ENCODE peak calls at places on chromosomes 7 and 10, in five cellular contexts. One of them, this sample, is unnamed.
A peak's percentile ranks its signal among the peaks of the same experiment; 100 is the strongest.

GRCh38 chr7:47968852-47969774 is 10.3 kb downstream of the HUS1 start:
- DNase-seq in NCI-H1105 treated with DMSO at 0.1 percent for 48 hours: peak; percentile 47
- DNase-seq in HL-60: peak; percentile 23
- DNase-seq in KBM-7: peak; percentile 62
- DNase-seq in stimulated activated CD8-positive, alpha-beta memory T cell treated with anti-CD3 and anti-CD28 coated beads, Interleukin-4, amount 100 ng/mL, for 4 hours: no peak
- DNase-seq in this sample: peak; percentile 80

GRCh38 chr10:63749915-63750314 is 228.7 kb downstream of the REEP3 start:
- DNase-seq in KBM-7: no peak
- DNase-seq in NCI-H1105 treated with DMSO at 0.1 percent for 48 hours: no peak
- DNase-seq in stimulated activated CD8-positive, alpha-beta memory T cell treated with anti-CD3 and anti-CD28 coated beads, Interleukin-4, amount 100 ng/mL, for 4 hours: no peak
- DNase-seq in HL-60: no peak
- DNase-seq in this sample: no peak

GRCh38 chr10:77635402-77636227 is 2.0 kb downstream of the KCNMA1 start:
- DNase-seq in stimulated activated CD8-positive, alpha-beta memory T cell treated with anti-CD3 and anti-CD28 coated beads, Interleukin-4, amount 100 ng/mL, for 4 hours: no peak
- DNase-seq in HL-60: no peak
- DNase-seq in KBM-7: no peak
- DNase-seq in NCI-H1105 treated with DMSO at 0.1 percent for 48 hours: no peak
- DNase-seq in this sample: no peak

GRCh38 chr10:70970830-70971229 is 82.5 kb upstream of the PCBD1 start:
- DNase-seq in stimulated activated CD8-positive, alpha-beta memory T cell treated with anti-CD3 and anti-CD28 coated beads, Interleukin-4, amount 100 ng/mL, for 4 hours: no peak
- DNase-seq in NCI-H1105 treated with DMSO at 0.1 percent for 48 hours: no peak
- DNase-seq in HL-60: no peak
- DNase-seq in KBM-7: no peak
- DNase-seq in this sample: no peak

GRCh38 chr10:12314836-12315235 is 34.5 kb upstream of the CAMK1D start:
- DNase-seq in HL-60: no peak
- DNase-seq in stimulated activated CD8-positive, alpha-beta memory T cell treated with anti-CD3 and anti-CD28 coated beads, Interleukin-4, amount 100 ng/mL, for 4 hours: no peak
- DNase-seq in KBM-7: no peak
- DNase-seq in NCI-H1105 treated with DMSO at 0.1 percent for 48 hours: no peak
- DNase-seq in this sample: no peak

GRCh38 chr7:23210502-23210901 is 28.7 kb downstream of the NUP42 start:
- DNase-seq in stimulated activated CD8-positive, alpha-beta memory T cell treated with anti-CD3 and anti-CD28 coated beads, Interleukin-4, amount 100 ng/mL, for 4 hours: no peak
- DNase-seq in HL-60: peak; percentile 78
- DNase-seq in KBM-7: no peak
- DNase-seq in NCI-H1105 treated with DMSO at 0.1 percent for 48 hours: no peak
- DNase-seq in this sample: no peak

GRCh38 chr10:117931078-117931477 is 115.7 kb downstream of the RAB11FIP2 start:
- DNase-seq in KBM-7: no peak
- DNase-seq in HL-60: no peak
- DNase-seq in NCI-H1105 treated with DMSO at 0.1 percent for 48 hours: no peak
- DNase-seq in stimulated activated CD8-positive, alpha-beta memory T cell treated with anti-CD3 and anti-CD28 coated beads, Interleukin-4, amount 100 ng/mL, for 4 hours: no peak
- DNase-seq in this sample: no peak

GRCh38 chr10:93995598-93996271 is 2.0 kb downstream of the PLCE1 start:
- DNase-seq in HL-60: no peak
- DNase-seq in NCI-H1105 treated with DMSO at 0.1 percent for 48 hours: no peak
- DNase-seq in stimulated activated CD8-positive, alpha-beta memory T cell treated with anti-CD3 and anti-CD28 coated beads, Interleukin-4, amount 100 ng/mL, for 4 hours: no peak
- DNase-seq in KBM-7: no peak
- DNase-seq in this sample: peak; percentile 69

GRCh38 chr10:17023386-17024298 is 106.0 kb downstream of the CUBN start:
- DNase-seq in HL-60: peak; percentile 54
- DNase-seq in NCI-H1105 treated with DMSO at 0.1 percent for 48 hours: no peak
- DNase-seq in KBM-7: peak; percentile 91
- DNase-seq in stimulated activated CD8-positive, alpha-beta memory T cell treated with anti-CD3 and anti-CD28 coated beads, Interleukin-4, amount 100 ng/mL, for 4 hours: peak; percentile 67
- DNase-seq in this sample: peak; percentile 88

GRCh38 chr7:12674861-12675260 is 12.6 kb upstream of the ARL4A start:
- DNase-seq in NCI-H1105 treated with DMSO at 0.1 percent for 48 hours: no peak
- DNase-seq in KBM-7: peak; percentile 62
- DNase-seq in stimulated activated CD8-positive, alpha-beta memory T cell treated with anti-CD3 and anti-CD28 coated beads, Interleukin-4, amount 100 ng/mL, for 4 hours: no peak
- DNase-seq in HL-60: peak; percentile 45
- DNase-seq in this sample: peak; percentile 69

GRCh38 chr7:51706851-51707250 is 390.2 kb upstream of the COBL start:
- DNase-seq in NCI-H1105 treated with DMSO at 0.1 percent for 48 hours: no peak
- DNase-seq in HL-60: no peak
- DNase-seq in stimulated activated CD8-positive, alpha-beta memory T cell treated with anti-CD3 and anti-CD28 coated beads, Interleukin-4, amount 100 ng/mL, for 4 hours: no peak
- DNase-seq in KBM-7: no peak
- DNase-seq in this sample: no peak

GRCh38 chr10:129704786-129705525 is 237.9 kb downstream of the MGMT start:
- DNase-seq in NCI-H1105 treated with DMSO at 0.1 percent for 48 hours: no peak
- DNase-seq in stimulated activated CD8-positive, alpha-beta memory T cell treated with anti-CD3 and anti-CD28 coated beads, Interleukin-4, amount 100 ng/mL, for 4 hours: no peak
- DNase-seq in HL-60: no peak
- DNase-seq in KBM-7: no peak
- DNase-seq in this sample: no peak

GRCh38 chr7:7719235-7719634 is 828 bp upstream of the RPA3 start:
- DNase-seq in HL-60: peak; percentile 29
- DNase-seq in NCI-H1105 treated with DMSO at 0.1 percent for 48 hours: peak; percentile 99
- DNase-seq in stimulated activated CD8-positive, alpha-beta memory T cell treated with anti-CD3 and anti-CD28 coated beads, Interleukin-4, amount 100 ng/mL, for 4 hours: peak; percentile 13
- DNase-seq in KBM-7: peak; percentile 18
- DNase-seq in this sample: no peak

GRCh38 chr10:47008769-47009168 is 97.5 kb downstream of the PTPN20 start:
- DNase-seq in HL-60: no peak
- DNase-seq in NCI-H1105 treated with DMSO at 0.1 percent for 48 hours: no peak
- DNase-seq in stimulated activated CD8-positive, alpha-beta memory T cell treated with anti-CD3 and anti-CD28 coated beads, Interleukin-4, amount 100 ng/mL, for 4 hours: no peak
- DNase-seq in KBM-7: no peak
- DNase-seq in this sample: no peak

GRCh38 chr7:21915140-21915539 is 30.6 kb downstream of the CDCA7L start:
- DNase-seq in NCI-H1105 treated with DMSO at 0.1 percent for 48 hours: no peak
- DNase-seq in stimulated activated CD8-positive, alpha-beta memory T cell treated with anti-CD3 and anti-CD28 coated beads, Interleukin-4, amount 100 ng/mL, for 4 hours: no peak
- DNase-seq in HL-60: no peak
- DNase-seq in KBM-7: no peak
- DNase-seq in this sample: no peak

GRCh38 chr10:14362098-14362497 is 31.4 kb upstream of the FRMD4A start:
- DNase-seq in HL-60: no peak
- DNase-seq in NCI-H1105 treated with DMSO at 0.1 percent for 48 hours: no peak
- DNase-seq in stimulated activated CD8-positive, alpha-beta memory T cell treated with anti-CD3 and anti-CD28 coated beads, Interleukin-4, amount 100 ng/mL, for 4 hours: no peak
- DNase-seq in KBM-7: no peak
- DNase-seq in this sample: no peak

GRCh38 chr10:819326-819725 is 112.2 kb downstream of the LARP4B start:
- DNase-seq in HL-60: no peak
- DNase-seq in NCI-H1105 treated with DMSO at 0.1 percent for 48 hours: no peak
- DNase-seq in stimulated activated CD8-positive, alpha-beta memory T cell treated with anti-CD3 and anti-CD28 coated beads, Interleukin-4, amount 100 ng/mL, for 4 hours: no peak
- DNase-seq in KBM-7: no peak
- DNase-seq in this sample: no peak

GRCh38 chr7:90595341-90595800 is 750 bp upstream of the CDK14 start:
- DNase-seq in stimulated activated CD8-positive, alpha-beta memory T cell treated with anti-CD3 and anti-CD28 coated beads, Interleukin-4, amount 100 ng/mL, for 4 hours: no peak
- DNase-seq in HL-60: no peak
- DNase-seq in KBM-7: no peak
- DNase-seq in NCI-H1105 treated with DMSO at 0.1 percent for 48 hours: no peak
- DNase-seq in this sample: no peak

GRCh38 chr10:86349474-86349873 is 17.1 kb downstream of the GRID1 start:
- DNase-seq in stimulated activated CD8-positive, alpha-beta memory T cell treated with anti-CD3 and anti-CD28 coated beads, Interleukin-4, amount 100 ng/mL, for 4 hours: no peak
- DNase-seq in KBM-7: peak; percentile 49
- DNase-seq in NCI-H1105 treated with DMSO at 0.1 percent for 48 hours: no peak
- DNase-seq in HL-60: no peak
- DNase-seq in this sample: no peak

GRCh38 chr7:35035511-35035921 is 1.8 kb downstream of the DPY19L1 start:
- DNase-seq in KBM-7: peak; percentile 18
- DNase-seq in stimulated activated CD8-positive, alpha-beta memory T cell treated with anti-CD3 and anti-CD28 coated beads, Interleukin-4, amount 100 ng/mL, for 4 hours: no peak
- DNase-seq in NCI-H1105 treated with DMSO at 0.1 percent for 48 hours: peak; percentile 27
- DNase-seq in HL-60: no peak
- DNase-seq in this sample: peak; percentile 72